ENCODE peak calls at places on chromosome 6, in six cellular contexts. One of them, this sample, is unnamed.

GRCh38 chr6:148461247-148461646 is 118.6 kb downstream of the SASH1 start:
- DNase-seq in astrocyte: no peak
- DNase-seq in PC-9: no peak
- DNase-seq in GM23338: no peak
- DNase-seq in endothelial cell of umbilical vein: no peak
- DNase-seq in GM23248: no peak
- DNase-seq in this sample: no peak

GRCh38 chr6:88494401-88495140 is 328.4 kb upstream of the CNR1 start:
- DNase-seq in astrocyte: no peak
- DNase-seq in PC-9: no peak
- DNase-seq in GM23338: no peak
- DNase-seq in endothelial cell of umbilical vein: no peak
- DNase-seq in GM23248: no peak
- DNase-seq in this sample: no peak

GRCh38 chr6:131808460-131809269 is 845 bp downstream of the ENPP1 start:
- DNase-seq in astrocyte: no peak
- DNase-seq in PC-9: no peak
- DNase-seq in GM23338: no peak
- DNase-seq in endothelial cell of umbilical vein: no peak
- DNase-seq in GM23248: peak; percentile 17
- DNase-seq in this sample: no peak

GRCh38 chr6:142902636-142903053 is 42.3 kb downstream of the HIVEP2 start:
- DNase-seq in astrocyte: peak; percentile 99
- DNase-seq in PC-9: peak; percentile 81
- DNase-seq in GM23338: no peak
- DNase-seq in endothelial cell of umbilical vein: peak; percentile 80
- DNase-seq in GM23248: peak; percentile 94
- DNase-seq in this sample: no peak

GRCh38 chr6:146301760-146302159 is 241.9 kb upstream of the RAB32 start:
- DNase-seq in astrocyte: no peak
- DNase-seq in PC-9: no peak
- DNase-seq in GM23338: no peak
- DNase-seq in endothelial cell of umbilical vein: no peak
- DNase-seq in GM23248: no peak
- DNase-seq in this sample: no peak

GRCh38 chr6:31175961-31176360 is 5.5 kb upstream of the POU5F1 start:
- DNase-seq in astrocyte: peak; percentile 34
- DNase-seq in PC-9: no peak
- DNase-seq in GM23338: no peak
- DNase-seq in endothelial cell of umbilical vein: no peak
- DNase-seq in GM23248: peak; percentile 69
- DNase-seq in this sample: no peak

GRCh38 chr6:48881551-48881950 is 581.5 kb downstream of the MMUT start:
- DNase-seq in astrocyte: no peak
- DNase-seq in PC-9: no peak
- DNase-seq in GM23338: no peak
- DNase-seq in endothelial cell of umbilical vein: no peak
- DNase-seq in GM23248: peak; percentile 0
- DNase-seq in this sample: no peak

GRCh38 chr6:32945106-32945761 is 4.4 kb upstream of the HLA-DMB start:
- DNase-seq in astrocyte: peak; percentile 35
- DNase-seq in PC-9: no peak
- DNase-seq in GM23338: no peak
- DNase-seq in endothelial cell of umbilical vein: no peak
- DNase-seq in GM23248: peak; percentile 35
- DNase-seq in this sample: no peak

GRCh38 chr6:28081486-28081751 is 1.1 kb downstream of the ZNF165 start:
- DNase-seq in astrocyte: no peak
- DNase-seq in PC-9: no peak
- DNase-seq in GM23338: no peak
- DNase-seq in endothelial cell of umbilical vein: no peak
- DNase-seq in GM23248: no peak
- DNase-seq in this sample: no peak

GRCh38 chr6:30591008-30591407 is 19.8 kb downstream of the ABCF1 start:
- DNase-seq in astrocyte: peak; percentile 41
- DNase-seq in PC-9: peak; percentile 86
- DNase-seq in GM23338: no peak
- DNase-seq in endothelial cell of umbilical vein: peak; percentile 49
- DNase-seq in GM23248: peak; percentile 65
- DNase-seq in this sample: no peak

GRCh38 chr6:147279423-147279822 is 75.2 kb downstream of the STXBP5 start:
- DNase-seq in astrocyte: peak; percentile 57
- DNase-seq in PC-9: no peak
- DNase-seq in GM23338: no peak
- DNase-seq in endothelial cell of umbilical vein: no peak
- DNase-seq in GM23248: peak; percentile 43
- DNase-seq in this sample: no peak

GRCh38 chr6:144578385-144579350 is 293.5 kb downstream of the UTRN start:
- DNase-seq in astrocyte: no peak
- DNase-seq in PC-9: no peak
- DNase-seq in GM23338: no peak
- DNase-seq in endothelial cell of umbilical vein: no peak
- DNase-seq in GM23248: peak; percentile 84
- DNase-seq in this sample: peak; percentile 42

GRCh38 chr6:85468326-85468725 is 18.4 kb downstream of the NT5E start:
- DNase-seq in astrocyte: no peak
- DNase-seq in PC-9: no peak
- DNase-seq in GM23338: no peak
- DNase-seq in endothelial cell of umbilical vein: no peak
- DNase-seq in GM23248: peak; percentile 76
- DNase-seq in this sample: no peak

GRCh38 chr6:80003841-80004198 is 629 bp upstream of the TTK start:
- DNase-seq in astrocyte: no peak
- DNase-seq in PC-9: no peak
- DNase-seq in GM23338: peak; percentile 51
- DNase-seq in endothelial cell of umbilical vein: no peak
- DNase-seq in GM23248: no peak
- DNase-seq in this sample: no peak

GRCh38 chr6:132478697-132479096 is 34.2 kb downstream of the STX7 start:
- DNase-seq in astrocyte: no peak
- DNase-seq in PC-9: no peak
- DNase-seq in GM23338: no peak
- DNase-seq in endothelial cell of umbilical vein: no peak
- DNase-seq in GM23248: no peak
- DNase-seq in this sample: no peak

GRCh38 chr6:23414204-23414501 is 711.9 kb upstream of the NRSN1 start:
- DNase-seq in astrocyte: peak; percentile 86
- DNase-seq in PC-9: no peak
- DNase-seq in GM23338: peak; percentile 17
- DNase-seq in endothelial cell of umbilical vein: peak; percentile 91
- DNase-seq in GM23248: peak; percentile 25
- DNase-seq in this sample: peak; percentile 65

GRCh38 chr6:163197839-163198238 is 216.7 kb upstream of the QKI start:
- DNase-seq in astrocyte: no peak
- DNase-seq in PC-9: no peak
- DNase-seq in GM23338: no peak
- DNase-seq in endothelial cell of umbilical vein: no peak
- DNase-seq in GM23248: no peak
- DNase-seq in this sample: no peak

GRCh38 chr6:155188707-155189496 is 74.9 kb upstream of the CLDN20 start:
- DNase-seq in astrocyte: peak; percentile 97
- DNase-seq in PC-9: no peak
- DNase-seq in GM23338: no peak
- DNase-seq in endothelial cell of umbilical vein: peak; percentile 99
- DNase-seq in GM23248: peak; percentile 98
- DNase-seq in this sample: peak; percentile 90

GRCh38 chr6:38306915-38307314 is 332.8 kb downstream of the BTBD9 start:
- DNase-seq in astrocyte: no peak
- DNase-seq in PC-9: no peak
- DNase-seq in GM23338: no peak
- DNase-seq in endothelial cell of umbilical vein: no peak
- DNase-seq in GM23248: no peak
- DNase-seq in this sample: no peak

GRCh38 chr6:138774370-138774769 is 801 bp downstream of the CCDC28A start:
- DNase-seq in astrocyte: no peak
- DNase-seq in PC-9: no peak
- DNase-seq in GM23338: no peak
- DNase-seq in endothelial cell of umbilical vein: no peak
- DNase-seq in GM23248: peak; percentile 55
- DNase-seq in this sample: no peak

GRCh38 chr6:36387440-36388303 is at the start of gene ETV7:
- DNase-seq in astrocyte: no peak
- DNase-seq in PC-9: peak; percentile 19
- DNase-seq in GM23338: peak; percentile 74
- DNase-seq in endothelial cell of umbilical vein: no peak
- DNase-seq in GM23248: peak; percentile 70
- DNase-seq in this sample: peak; percentile 38

GRCh38 chr6:135901776-135902524 is 50.4 kb downstream of the PDE7B start:
- DNase-seq in astrocyte: peak; percentile 92
- DNase-seq in PC-9: no peak
- DNase-seq in GM23338: no peak
- DNase-seq in endothelial cell of umbilical vein: no peak
- DNase-seq in GM23248: peak; percentile 94
- DNase-seq in this sample: peak; percentile 7

GRCh38 chr6:145891126-145891525 is 73.0 kb downstream of the SHPRH start:
- DNase-seq in astrocyte: peak; percentile 90
- DNase-seq in PC-9: no peak
- DNase-seq in GM23338: no peak
- DNase-seq in endothelial cell of umbilical vein: peak; percentile 24
- DNase-seq in GM23248: peak; percentile 84
- DNase-seq in this sample: no peak

GRCh38 chr6:11969092-11969491 is 43.0 kb upstream of the HIVEP1 start:
- DNase-seq in astrocyte: peak; percentile 87
- DNase-seq in PC-9: no peak
- DNase-seq in GM23338: no peak
- DNase-seq in endothelial cell of umbilical vein: peak; percentile 84
- DNase-seq in GM23248: peak; percentile 25
- DNase-seq in this sample: no peak

GRCh38 chr6:167796668-167797031 is 30.1 kb upstream of the AFDN start:
- DNase-seq in astrocyte: no peak
- DNase-seq in PC-9: no peak
- DNase-seq in GM23338: no peak
- DNase-seq in endothelial cell of umbilical vein: no peak
- DNase-seq in GM23248: peak; percentile 6
- DNase-seq in this sample: no peak

DNA sequence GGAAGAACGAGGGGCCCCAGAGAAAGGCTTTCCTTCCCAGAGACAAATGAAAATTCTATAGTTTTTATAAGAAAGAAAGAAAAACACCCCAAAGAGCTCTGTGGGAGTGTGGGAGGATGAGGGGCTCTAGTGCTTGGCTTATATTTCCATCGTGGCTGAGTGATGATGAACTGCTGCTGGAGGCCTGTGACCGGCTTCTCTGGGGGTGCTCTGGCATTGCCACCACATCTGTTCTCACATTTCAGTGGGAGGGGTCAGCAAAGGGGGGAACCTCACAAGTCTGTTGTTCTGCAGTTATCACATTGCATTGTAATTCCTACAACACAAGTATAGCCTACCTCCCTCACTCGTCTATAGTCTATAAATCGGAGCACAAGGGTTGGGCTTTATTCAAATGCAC is 67.6 kb upstream of the BACH2 start:
- DNase-seq in astrocyte: no peak
- DNase-seq in PC-9: no peak
- DNase-seq in GM23338: no peak
- DNase-seq in endothelial cell of umbilical vein: no peak
- DNase-seq in GM23248: no peak
- DNase-seq in this sample: no peak
- H3K4me1 ChIP-seq in astrocyte: peaks cover 9% of the 10 kb centered on the region
- H3K4me1 ChIP-seq in PC-9: peaks cover 13% of the 10 kb centered on the region
- H3K4me1 ChIP-seq in GM23338: peaks cover 25% of the 10 kb centered on the region
- H3K4me1 ChIP-seq in endothelial cell of umbilical vein: peaks cover 10% of the 10 kb centered on the region
- H3K4me1 ChIP-seq in GM23248: peaks cover 9% of the 10 kb centered on the region
- H3K4me1 ChIP-seq in this sample: peaks cover 4% of the 10 kb centered on the region

GRCh38 chr6:82881519-82881918 is 184.1 kb downstream of the UBE3D start:
- DNase-seq in astrocyte: no peak
- DNase-seq in PC-9: no peak
- DNase-seq in GM23338: no peak
- DNase-seq in endothelial cell of umbilical vein: no peak
- DNase-seq in GM23248: no peak
- DNase-seq in this sample: no peak
- TF ChIP-seq EZH2 in astrocyte: no peak
- TF ChIP-seq EZH2 in PC-9: no peak
- TF ChIP-seq EZH2 in GM23338: no peak
- TF ChIP-seq EZH2 in endothelial cell of umbilical vein: no peak
- TF ChIP-seq EZH2 in GM23248: no peak
- TF ChIP-seq EZH2 in this sample: no peak

DNA sequence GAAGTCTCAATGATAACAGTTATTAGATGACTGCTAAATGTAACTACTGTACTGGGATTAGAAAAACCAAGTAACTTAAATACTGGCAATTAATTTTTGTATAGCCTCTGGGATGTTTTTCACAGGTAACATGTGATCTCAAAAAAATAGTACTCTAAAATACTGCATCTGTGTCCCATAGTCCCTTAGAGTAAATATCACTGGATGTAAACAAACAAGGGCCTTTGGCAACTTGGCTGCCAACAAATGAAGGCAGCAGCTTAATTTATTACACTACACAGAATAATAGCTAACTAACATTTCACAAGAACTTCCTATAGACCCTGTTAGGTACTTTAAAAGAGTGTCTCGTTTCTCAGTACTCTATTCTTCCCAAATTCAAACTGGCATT is 14.0 kb downstream of the ARHGAP18 start:
- DNase-seq in astrocyte: no peak
- DNase-seq in PC-9: no peak
- DNase-seq in GM23338: no peak
- DNase-seq in endothelial cell of umbilical vein: no peak
- DNase-seq in GM23248: no peak
- DNase-seq in this sample: no peak
- H3K4me3 ChIP-seq in astrocyte: no peak overlapping the region
- H3K4me3 ChIP-seq in PC-9: no peak overlapping the region
- H3K4me3 ChIP-seq in GM23338: no peak overlapping the region
- H3K4me3 ChIP-seq in endothelial cell of umbilical vein: no peak overlapping the region
- H3K4me3 ChIP-seq in GM23248: no peak overlapping the region
- H3K4me3 ChIP-seq in this sample: no peak overlapping the region

DNA sequence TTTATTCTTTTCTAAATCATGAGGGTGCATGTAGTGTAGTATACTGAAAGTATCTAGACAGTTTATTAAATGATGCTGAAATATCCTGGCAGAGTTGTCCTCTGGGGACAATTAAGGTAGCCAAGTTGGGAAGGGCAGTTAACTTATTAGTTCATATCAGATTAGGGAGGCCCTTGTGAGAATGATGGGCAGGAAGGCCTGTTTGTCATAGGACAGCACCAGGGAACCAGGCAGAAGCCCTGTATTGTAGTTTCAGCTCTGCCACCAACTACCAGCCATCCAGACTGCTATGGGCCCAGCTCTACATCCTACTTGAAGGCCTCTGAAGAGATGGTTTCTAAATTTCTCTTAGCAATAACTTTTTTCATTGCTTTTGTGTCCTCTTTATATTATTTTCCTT is 4.0 kb downstream of the MYLIP start:
- DNase-seq in astrocyte: no peak
- DNase-seq in PC-9: no peak
- DNase-seq in GM23338: no peak
- DNase-seq in endothelial cell of umbilical vein: no peak
- DNase-seq in GM23248: no peak
- DNase-seq in this sample: no peak
- H3K4me1 ChIP-seq in astrocyte: peaks cover 33% of the 10 kb centered on the region
- H3K4me1 ChIP-seq in PC-9: peaks cover 64% of the 10 kb centered on the region
- H3K4me1 ChIP-seq in GM23338: peaks cover 37% of the 10 kb centered on the region
- H3K4me1 ChIP-seq in endothelial cell of umbilical vein: peaks cover 36% of the 10 kb centered on the region
- H3K4me1 ChIP-seq in GM23248: peaks cover 38% of the 10 kb centered on the region
- H3K4me1 ChIP-seq in this sample: peaks cover 58% of the 10 kb centered on the region

GRCh38 chr6:34656378-34657036 is 40.1 kb downstream of the ILRUN start:
- DNase-seq in astrocyte: peak; percentile 73
- DNase-seq in PC-9: no peak
- DNase-seq in GM23338: no peak
- DNase-seq in endothelial cell of umbilical vein: peak; percentile 80
- DNase-seq in GM23248: peak; percentile 87
- DNase-seq in this sample: peak; percentile 81
- TF ChIP-seq EZH2 in astrocyte: no peak
- TF ChIP-seq EZH2 in PC-9: no peak
- TF ChIP-seq EZH2 in GM23338: no peak
- TF ChIP-seq EZH2 in endothelial cell of umbilical vein: no peak
- TF ChIP-seq EZH2 in GM23248: no peak
- TF ChIP-seq EZH2 in this sample: no peak

This sample was measured in A673.